ENCODE peak calls at places on chromosomes 5 and 9, in seven cellular contexts. One of them, this sample, is unnamed.

GRCh38 chr5:151239237-151239861 is 13.6 kb upstream of the GM2A start:
- DNase-seq in EL: peak; percentile 70
- DNase-seq in HTR-8/SVneo: peak; percentile 76
- DNase-seq in adipocyte: peak; percentile 76
- DNase-seq in A673: peak; percentile 64
- DNase-seq in NCI-H2171 treated with DMSO at 0.1 percent for 48 hours: no peak
- DNase-seq in gastrocnemius medialis: peak; percentile 60
- DNase-seq in this sample: no peak

GRCh38 chr5:133404724-133405123 is 207.6 kb downstream of the FSTL4 start:
- DNase-seq in adipocyte: no peak
- DNase-seq in gastrocnemius medialis: no peak
- DNase-seq in HTR-8/SVneo: no peak
- DNase-seq in EL: peak; percentile 37
- DNase-seq in A673: peak; percentile 24
- DNase-seq in NCI-H2171 treated with DMSO at 0.1 percent for 48 hours: no peak
- DNase-seq in this sample: peak; percentile 34

GRCh38 chr5:104053057-104053666 is 490.6 kb upstream of the NUDT12 start:
- DNase-seq in adipocyte: peak; percentile 1
- DNase-seq in HTR-8/SVneo: no peak
- DNase-seq in A673: no peak
- DNase-seq in NCI-H2171 treated with DMSO at 0.1 percent for 48 hours: no peak
- DNase-seq in EL: no peak
- DNase-seq in gastrocnemius medialis: no peak
- DNase-seq in this sample: no peak

GRCh38 chr5:107764976-107765684 is 94.4 kb upstream of the EFNA5 start:
- DNase-seq in NCI-H2171 treated with DMSO at 0.1 percent for 48 hours: no peak
- DNase-seq in gastrocnemius medialis: no peak
- DNase-seq in EL: no peak
- DNase-seq in HTR-8/SVneo: no peak
- DNase-seq in A673: no peak
- DNase-seq in adipocyte: peak; percentile 25
- DNase-seq in this sample: no peak

GRCh38 chr9:15306068-15306756 is 804 bp downstream of the TTC39B start:
- DNase-seq in gastrocnemius medialis: peak; percentile 79
- DNase-seq in NCI-H2171 treated with DMSO at 0.1 percent for 48 hours: peak; percentile 38
- DNase-seq in HTR-8/SVneo: peak; percentile 20
- DNase-seq in A673: no peak
- DNase-seq in adipocyte: peak; percentile 75
- DNase-seq in EL: peak; percentile 57
- DNase-seq in this sample: no peak

GRCh38 chr5:107554776-107555424 is 115.8 kb downstream of the EFNA5 start:
- DNase-seq in gastrocnemius medialis: no peak
- DNase-seq in A673: no peak
- DNase-seq in NCI-H2171 treated with DMSO at 0.1 percent for 48 hours: peak; percentile 60
- DNase-seq in EL: no peak
- DNase-seq in adipocyte: no peak
- DNase-seq in HTR-8/SVneo: no peak
- DNase-seq in this sample: no peak

GRCh38 chr5:73367650-73368049 is 80.9 kb downstream of the FOXD1 start:
- DNase-seq in EL: peak; percentile 66
- DNase-seq in NCI-H2171 treated with DMSO at 0.1 percent for 48 hours: no peak
- DNase-seq in HTR-8/SVneo: no peak
- DNase-seq in A673: no peak
- DNase-seq in adipocyte: peak; percentile 25
- DNase-seq in gastrocnemius medialis: no peak
- DNase-seq in this sample: no peak

GRCh38 chr5:157855404-157855994 is 3.4 kb downstream of the CLINT1 start:
- DNase-seq in NCI-H2171 treated with DMSO at 0.1 percent for 48 hours: peak; percentile 3
- DNase-seq in EL: peak; percentile 57
- DNase-seq in A673: peak; percentile 69
- DNase-seq in adipocyte: peak; percentile 81
- DNase-seq in gastrocnemius medialis: peak; percentile 24
- DNase-seq in HTR-8/SVneo: peak; percentile 53
- DNase-seq in this sample: no peak

GRCh38 chr9:126491256-126491879 is 122.4 kb upstream of the LMX1B start:
- DNase-seq in adipocyte: peak; percentile 85
- DNase-seq in HTR-8/SVneo: peak; percentile 49
- DNase-seq in A673: peak; percentile 75
- DNase-seq in EL: peak; percentile 66
- DNase-seq in NCI-H2171 treated with DMSO at 0.1 percent for 48 hours: peak; percentile 63
- DNase-seq in gastrocnemius medialis: no peak
- DNase-seq in this sample: no peak

GRCh38 chr9:72586388-72587160 is 65.2 kb downstream of the TMC1 start:
- DNase-seq in adipocyte: peak; percentile 72
- DNase-seq in NCI-H2171 treated with DMSO at 0.1 percent for 48 hours: no peak
- DNase-seq in EL: peak; percentile 90
- DNase-seq in gastrocnemius medialis: peak; percentile 39
- DNase-seq in A673: peak; percentile 82
- DNase-seq in HTR-8/SVneo: peak; percentile 63
- DNase-seq in this sample: no peak

GRCh38 chr9:6759114-6759977 is 1.6 kb downstream of the KDM4C start:
- DNase-seq in EL: peak; percentile 87
- DNase-seq in gastrocnemius medialis: no peak
- DNase-seq in A673: peak; percentile 42
- DNase-seq in NCI-H2171 treated with DMSO at 0.1 percent for 48 hours: peak; percentile 29
- DNase-seq in adipocyte: peak; percentile 88
- DNase-seq in HTR-8/SVneo: peak; percentile 57
- DNase-seq in this sample: no peak

GRCh38 chr9:82354260-82354659 is 365.7 kb downstream of the SPATA31D1 start:
- DNase-seq in HTR-8/SVneo: peak; percentile 44
- DNase-seq in EL: peak; percentile 94
- DNase-seq in NCI-H2171 treated with DMSO at 0.1 percent for 48 hours: no peak
- DNase-seq in A673: no peak
- DNase-seq in gastrocnemius medialis: no peak
- DNase-seq in adipocyte: peak; percentile 64
- DNase-seq in this sample: no peak